ENCODE peak calls at places on chromosomes 1 and 21, in six cellular contexts. One of them, this sample, is unnamed.
A peak's percentile ranks its signal among the peaks of the same experiment; 100 is the strongest.

GRCh38 chr1:114153621-114154145 is at the start of gene SYT6:
- DNase-seq in spleen: no peak
- DNase-seq in PC-3: no peak
- DNase-seq in PC-9: no peak
- DNase-seq in left lung: peak; percentile 77
- DNase-seq in lower leg skin: peak; percentile 65
- DNase-seq in this sample: no peak

GRCh38 chr21:39504230-39504629 is 52.5 kb downstream of the SH3BGR start:
- DNase-seq in spleen: no peak
- DNase-seq in PC-3: no peak
- DNase-seq in PC-9: no peak
- DNase-seq in left lung: no peak
- DNase-seq in lower leg skin: no peak
- DNase-seq in this sample: no peak

GRCh38 chr1:100404816-100405215 is 52.5 kb downstream of the CDC14A start:
- DNase-seq in spleen: no peak
- DNase-seq in PC-3: peak; percentile 6
- DNase-seq in PC-9: no peak
- DNase-seq in left lung: no peak
- DNase-seq in lower leg skin: no peak
- DNase-seq in this sample: peak; percentile 51

GRCh38 chr1:98049370-98050115 is 128.7 kb upstream of the DPYD start:
- DNase-seq in spleen: no peak
- DNase-seq in PC-3: no peak
- DNase-seq in PC-9: no peak
- DNase-seq in left lung: peak; percentile 66
- DNase-seq in lower leg skin: no peak
- DNase-seq in this sample: peak; percentile 31

GRCh38 chr1:56070601-56071000 is 508.8 kb downstream of the PLPP3 start:
- DNase-seq in spleen: no peak
- DNase-seq in PC-3: no peak
- DNase-seq in PC-9: no peak
- DNase-seq in left lung: no peak
- DNase-seq in lower leg skin: no peak
- DNase-seq in this sample: peak; percentile 86

GRCh38 chr1:28326505-28326904 is 2.3 kb upstream of the MED18 start:
- DNase-seq in spleen: no peak
- DNase-seq in PC-3: no peak
- DNase-seq in PC-9: no peak
- DNase-seq in left lung: no peak
- DNase-seq in lower leg skin: peak; percentile 26
- DNase-seq in this sample: no peak

GRCh38 chr1:18928406-18928805 is 26.1 kb upstream of the ALDH4A1 start:
- DNase-seq in spleen: no peak
- DNase-seq in PC-3: no peak
- DNase-seq in PC-9: no peak
- DNase-seq in left lung: no peak
- DNase-seq in lower leg skin: no peak
- DNase-seq in this sample: no peak

GRCh38 chr1:152479792-152480595 is 30.6 kb upstream of the LCE5A start:
- DNase-seq in spleen: no peak
- DNase-seq in PC-3: peak; percentile 66
- DNase-seq in PC-9: no peak
- DNase-seq in left lung: peak; percentile 72
- DNase-seq in lower leg skin: no peak
- DNase-seq in this sample: peak; percentile 25

GRCh38 chr1:115324649-115325420 is 13.2 kb downstream of the NGF start:
- DNase-seq in spleen: no peak
- DNase-seq in PC-3: peak; percentile 71
- DNase-seq in PC-9: no peak
- DNase-seq in left lung: no peak
- DNase-seq in lower leg skin: peak; percentile 23
- DNase-seq in this sample: peak; percentile 46

GRCh38 chr1:150575072-150575489 is 4.3 kb downstream of the MCL1 start:
- DNase-seq in spleen: no peak
- DNase-seq in PC-3: no peak
- DNase-seq in PC-9: no peak
- DNase-seq in left lung: no peak
- DNase-seq in lower leg skin: no peak
- DNase-seq in this sample: peak; percentile 28

GRCh38 chr1:10996100-10996499 is 16.4 kb upstream of the TARDBP start:
- DNase-seq in spleen: no peak
- DNase-seq in PC-3: no peak
- DNase-seq in PC-9: no peak
- DNase-seq in left lung: no peak
- DNase-seq in lower leg skin: no peak
- DNase-seq in this sample: no peak

GRCh38 chr1:145997156-145998023 is 1.0 kb upstream of the TXNIP start:
- DNase-seq in spleen: peak; percentile 93
- DNase-seq in PC-3: no peak
- DNase-seq in PC-9: no peak
- DNase-seq in left lung: no peak
- DNase-seq in lower leg skin: peak; percentile 94
- DNase-seq in this sample: no peak

GRCh38 chr1:211324992-211325775 is 1.4 kb upstream of the TRAF5 start:
- DNase-seq in spleen: peak; percentile 33
- DNase-seq in PC-3: no peak
- DNase-seq in PC-9: no peak
- DNase-seq in left lung: no peak
- DNase-seq in lower leg skin: no peak
- DNase-seq in this sample: no peak

GRCh38 chr1:161019767-161020572 is 982 bp downstream of the F11R start:
- DNase-seq in spleen: no peak
- DNase-seq in PC-3: peak; percentile 64
- DNase-seq in PC-9: no peak
- DNase-seq in left lung: no peak
- DNase-seq in lower leg skin: no peak
- DNase-seq in this sample: no peak

GRCh38 chr1:24089743-24090555 is 22.0 kb downstream of the MYOM3 start:
- DNase-seq in spleen: no peak
- DNase-seq in PC-3: no peak
- DNase-seq in PC-9: no peak
- DNase-seq in left lung: peak; percentile 86
- DNase-seq in lower leg skin: no peak
- DNase-seq in this sample: no peak

GRCh38 chr1:89088597-89088996 is 23.6 kb upstream of the GBP1 start:
- DNase-seq in spleen: no peak
- DNase-seq in PC-3: no peak
- DNase-seq in PC-9: no peak
- DNase-seq in left lung: peak; percentile 28
- DNase-seq in lower leg skin: no peak
- DNase-seq in this sample: no peak

GRCh38 chr21:45130324-45130774 is 56.0 kb downstream of the ADARB1 start:
- DNase-seq in spleen: no peak
- DNase-seq in PC-3: peak; percentile 86
- DNase-seq in PC-9: no peak
- DNase-seq in left lung: peak; percentile 47
- DNase-seq in lower leg skin: no peak
- DNase-seq in this sample: peak; percentile 72

GRCh38 chr1:225388372-225388771 is 39.5 kb downstream of the LBR start:
- DNase-seq in spleen: no peak
- DNase-seq in PC-3: no peak
- DNase-seq in PC-9: no peak
- DNase-seq in left lung: no peak
- DNase-seq in lower leg skin: no peak
- DNase-seq in this sample: peak; percentile 34

GRCh38 chr1:205237526-205238484 is 10.1 kb downstream of the TMCC2 start:
- DNase-seq in spleen: no peak
- DNase-seq in PC-3: no peak
- DNase-seq in PC-9: no peak
- DNase-seq in left lung: no peak
- DNase-seq in lower leg skin: peak; percentile 61
- DNase-seq in this sample: no peak

GRCh38 chr1:170765712-170766330 is 101.9 kb downstream of the PRRX1 start:
- DNase-seq in spleen: no peak
- DNase-seq in PC-3: peak; percentile 46
- DNase-seq in PC-9: no peak
- DNase-seq in left lung: no peak
- DNase-seq in lower leg skin: no peak
- DNase-seq in this sample: peak; percentile 64

GRCh38 chr1:201850053-201850397 is 21.1 kb downstream of the IPO9 start:
- DNase-seq in spleen: no peak
- DNase-seq in PC-3: peak; percentile 63
- DNase-seq in PC-9: peak; percentile 84
- DNase-seq in left lung: no peak
- DNase-seq in lower leg skin: no peak
- DNase-seq in this sample: peak; percentile 94

GRCh38 chr21:34812510-34813265 is 143.9 kb downstream of the CLIC6 start:
- DNase-seq in spleen: no peak
- DNase-seq in PC-3: peak; percentile 93
- DNase-seq in PC-9: peak; percentile 75
- DNase-seq in left lung: no peak
- DNase-seq in lower leg skin: no peak
- DNase-seq in this sample: peak; percentile 85

GRCh38 chr1:30272288-30273020 is 450.9 kb downstream of the MATN1 start:
- DNase-seq in spleen: peak; percentile 24
- DNase-seq in PC-3: no peak
- DNase-seq in PC-9: no peak
- DNase-seq in left lung: no peak
- DNase-seq in lower leg skin: peak; percentile 74
- DNase-seq in this sample: no peak

GRCh38 chr1:231612393-231613089 is 14.0 kb upstream of the DISC1 start:
- DNase-seq in spleen: peak; percentile 88
- DNase-seq in PC-3: no peak
- DNase-seq in PC-9: no peak
- DNase-seq in left lung: peak; percentile 76
- DNase-seq in lower leg skin: no peak
- DNase-seq in this sample: no peak

DNA sequence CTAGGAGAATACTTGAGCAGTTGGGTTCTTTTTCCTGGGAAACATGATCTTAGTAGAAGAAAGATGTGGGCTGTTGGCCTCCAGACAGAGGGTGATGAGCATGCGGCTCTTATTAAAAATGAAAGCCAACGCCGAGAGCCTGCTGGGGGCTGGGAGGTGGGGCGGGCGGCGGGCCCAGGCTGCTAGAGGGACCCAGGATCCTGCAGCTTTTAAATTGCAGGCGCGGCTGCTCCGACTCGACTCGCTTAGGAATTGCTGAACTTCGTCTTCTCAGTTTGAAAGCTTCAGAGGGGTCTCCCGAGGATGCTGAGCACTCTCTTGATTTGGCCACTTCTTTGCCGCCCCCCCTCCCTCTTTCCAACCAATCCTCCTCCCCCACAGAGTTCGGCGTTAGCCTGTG is 1.2 kb downstream of the AGPAT3 start:
- DNase-seq in spleen: peak; percentile 78
- DNase-seq in PC-3: peak; percentile 50
- DNase-seq in PC-9: no peak
- DNase-seq in left lung: peak; percentile 75
- DNase-seq in lower leg skin: no peak
- DNase-seq in this sample: peak; percentile 60
- H3K4me3 ChIP-seq in spleen: peak overlapping the region; percentile 31
- H3K4me3 ChIP-seq in PC-3: peak overlapping the region; percentile 87
- H3K4me3 ChIP-seq in PC-9: peak overlapping the region; percentile 62
- H3K4me3 ChIP-seq in left lung: peak overlapping the region; percentile 54
- H3K4me3 ChIP-seq in lower leg skin: peak overlapping the region; percentile 73
- H3K4me3 ChIP-seq in this sample: peak overlapping the region; percentile 67

DNA sequence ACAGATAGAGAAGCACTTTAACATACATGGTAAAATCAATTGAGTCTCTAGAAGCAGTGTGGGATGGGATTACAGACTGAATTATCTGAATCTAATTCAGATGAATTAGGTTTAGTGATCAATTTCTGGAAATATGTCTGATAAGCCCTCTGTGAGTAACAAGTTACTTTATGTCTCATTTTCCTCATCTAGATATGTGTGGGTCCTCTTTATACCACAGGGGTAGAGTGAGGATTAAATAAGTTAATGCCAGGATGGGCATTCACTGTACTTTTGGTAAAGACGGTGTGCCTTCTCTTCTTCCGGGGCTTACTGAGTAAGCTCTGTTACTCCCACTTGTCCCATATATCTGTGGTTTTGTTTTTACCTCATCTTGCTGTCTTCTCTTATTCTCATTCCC is 225.8 kb downstream of the RYR2 start:
- DNase-seq in spleen: no peak
- DNase-seq in PC-3: no peak
- DNase-seq in PC-9: no peak
- DNase-seq in left lung: no peak
- DNase-seq in lower leg skin: no peak
- DNase-seq in this sample: no peak
- TF ChIP-seq CTCF in spleen: no peak
- TF ChIP-seq CTCF in PC-3: no peak
- TF ChIP-seq CTCF in PC-9: no peak
- TF ChIP-seq CTCF in left lung: no peak
- TF ChIP-seq CTCF in lower leg skin: no peak
- TF ChIP-seq CTCF in this sample: no peak

GRCh38 chr1:41892211-41892840 is 26.4 kb downstream of the HIVEP3 start:
- DNase-seq in spleen: no peak
- DNase-seq in PC-3: no peak
- DNase-seq in PC-9: no peak
- DNase-seq in left lung: no peak
- DNase-seq in lower leg skin: no peak
- DNase-seq in this sample: no peak
- H3K4me3 ChIP-seq in spleen: no peak overlapping the region
- H3K4me3 ChIP-seq in PC-3: no peak overlapping the region
- H3K4me3 ChIP-seq in PC-9: no peak overlapping the region
- H3K4me3 ChIP-seq in left lung: no peak overlapping the region
- H3K4me3 ChIP-seq in lower leg skin: no peak overlapping the region
- H3K4me3 ChIP-seq in this sample: no peak overlapping the region

GRCh38 chr1:228474507-228474906 is 12.7 kb upstream of the RNF187 start:
- DNase-seq in spleen: no peak
- DNase-seq in PC-3: no peak
- DNase-seq in PC-9: no peak
- DNase-seq in left lung: no peak
- DNase-seq in lower leg skin: peak; percentile 43
- DNase-seq in this sample: no peak

GRCh38 chr1:228472655-228473054 is 14.5 kb upstream of the RNF187 start:
- DNase-seq in spleen: no peak
- DNase-seq in PC-3: no peak
- DNase-seq in PC-9: no peak
- DNase-seq in left lung: no peak
- DNase-seq in lower leg skin: peak; percentile 37
- DNase-seq in this sample: no peak

GRCh38 chr1:228471154-228471761 is 15.9 kb upstream of the RNF187 start:
- DNase-seq in spleen: peak; percentile 74
- DNase-seq in PC-3: no peak
- DNase-seq in PC-9: no peak
- DNase-seq in left lung: no peak
- DNase-seq in lower leg skin: peak; percentile 77
- DNase-seq in this sample: no peak

GRCh38 chr1:228469413-228470162 is 17.6 kb upstream of the RNF187 start:
- DNase-seq in spleen: peak; percentile 70
- DNase-seq in PC-3: no peak
- DNase-seq in PC-9: no peak
- DNase-seq in left lung: peak; percentile 70
- DNase-seq in lower leg skin: peak; percentile 26
- DNase-seq in this sample: no peak

DNA sequence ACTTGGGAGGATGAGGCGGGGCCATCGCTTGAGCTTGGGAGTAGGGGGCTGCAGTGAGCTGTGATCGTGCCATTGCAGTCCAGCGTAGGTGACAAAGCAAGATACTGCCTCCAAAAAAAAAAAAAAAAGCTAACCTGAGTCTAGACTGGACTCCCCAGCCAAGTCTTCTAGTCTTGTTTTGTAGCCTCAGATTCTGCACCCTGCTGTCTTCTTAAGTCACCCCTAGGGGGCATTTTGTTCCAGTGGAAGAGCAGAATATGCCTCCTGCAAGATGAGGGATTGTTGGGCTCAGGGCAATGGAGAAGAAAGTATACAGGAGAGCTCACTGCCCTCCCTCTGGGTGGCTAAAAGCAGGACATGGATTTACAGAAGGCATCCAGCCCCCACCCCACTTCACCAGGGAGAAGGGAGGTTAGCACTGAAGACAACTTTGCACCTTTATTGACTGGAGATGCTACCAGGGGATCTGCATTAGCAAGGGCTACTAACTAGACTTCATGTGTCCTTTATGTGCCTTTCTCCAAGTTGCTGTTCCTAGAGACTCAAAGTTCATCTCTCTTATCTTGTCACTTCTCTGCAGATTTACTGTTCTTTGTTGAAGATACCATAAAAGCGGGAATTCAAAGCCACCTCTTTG is 15.3 kb upstream of the RNF187 start:
- DNase-seq in spleen: no peak
- DNase-seq in PC-3: peak; percentile 58
- DNase-seq in PC-9: peak; percentile 46
- DNase-seq in left lung: peak; percentile 31
- DNase-seq in lower leg skin: peak; percentile 12
- DNase-seq in this sample: peak; percentile 56
- TF ChIP-seq CTCF in spleen: no peak
- TF ChIP-seq CTCF in PC-3: peak; percentile 82
- TF ChIP-seq CTCF in PC-9: peak; percentile 68
- TF ChIP-seq CTCF in left lung: no peak
- TF ChIP-seq CTCF in lower leg skin: no peak
- TF ChIP-seq CTCF in this sample: peak; percentile 58